ENCODE peak calls at places on chromosomes 3 and 15, in eight cellular contexts. N is NCI-H1417; D is HFF-Myc; J is cardiac fibroblast; R is hepatic stellate cell; V is choroid plexus epithelial cell; Y is activated CD8-positive, alpha-beta memory T cell treated with anti-CD3 and anti-CD28 coated beads, Interleukin-2, amount 50 U/mL, for 48 hours; O is stimulated activated CD8-positive, alpha-beta memory T cell treated with anti-CD3 and anti-CD28 coated beads, Interleukin-7, amount 100 ng/mL, for 1 hour. Q is an unnamed sample.
A peak's percentile ranks its signal among the peaks of the same experiment; 100 is the strongest.

GRCh38 chr3:150230037-150230436 is 178.1 kb upstream of the TSC22D2 start:
- DNase-seq in N (no peak), D (no peak), J (no peak), R (no peak), V (no peak), Y (no peak), O (no peak), Q (no peak)

GRCh38 chr3:100782906-100783305 is 73.6 kb downstream of the TFG start:
- DNase-seq in N (no peak), D (no peak), J (peak; percentile 21), R (no peak), V (peak; percentile 12), Y (no peak), O (no peak), Q (no peak)

GRCh38 chr15:91992940-91993339 is 139.4 kb downstream of the SLCO3A1 start:
- DNase-seq in N (no peak), D (no peak), J (no peak), R (no peak), V (no peak), Y (no peak), O (no peak), Q (no peak)

GRCh38 chr3:126543457-126544090 is 15.2 kb downstream of the C3orf22 start:
- DNase-seq in N (no peak), D (no peak), J (no peak), R (no peak), V (no peak), Y (no peak), O (no peak), Q (no peak)

GRCh38 chr15:58534556-58534955 is 102.8 kb downstream of the LIPC start:
- DNase-seq in N (no peak), D (no peak), J (no peak), R (no peak), V (no peak), Y (no peak), O (no peak), Q (no peak)

GRCh38 chr3:100108464-100109079 is 5.7 kb downstream of the FILIP1L start:
- DNase-seq in N (no peak), D (no peak), J (no peak), R (no peak), V (no peak), Y (no peak), O (no peak), Q (no peak)

GRCh38 chr15:78072080-78072892 is 5.2 kb downstream of the TBC1D2B start:
- DNase-seq in N (no peak), D (peak; percentile 58), J (peak; percentile 83), R (no peak), V (peak; percentile 99), Y (peak; percentile 46), O (no peak), Q (no peak)

GRCh38 chr3:100260685-100261480 is at the start of gene TBC1D23:
- DNase-seq in N (peak; percentile 98), D (peak; percentile 99), J (peak; percentile 100), R (peak; percentile 94), V (peak; percentile 100), Y (peak; percentile 96), O (peak; percentile 94), Q (peak; percentile 95)

GRCh38 chr15:52733696-52734255 is 54.6 kb upstream of the ATOSA start:
- DNase-seq in N (no peak), D (no peak), J (no peak), R (peak; percentile 8), V (no peak), Y (no peak), O (no peak), Q (no peak)

GRCh38 chr15:40313531-40314398 is 6.0 kb upstream of the PLCB2 start:
- DNase-seq in N (peak; percentile 82), D (no peak), J (no peak), R (no peak), V (no peak), Y (no peak), O (no peak), Q (no peak)

GRCh38 chr3:126153695-126154360 is 26.6 kb downstream of the ALDH1L1 start:
- DNase-seq in N (no peak), D (no peak), J (no peak), R (peak; percentile 2), V (no peak), Y (no peak), O (no peak), Q (no peak)

GRCh38 chr3:39150803-39151631 is 2.4 kb downstream of the CSRNP1 start:
- DNase-seq in N (peak; percentile 5), D (peak; percentile 95), J (peak; percentile 98), R (peak; percentile 90), V (peak; percentile 97), Y (peak; percentile 78), O (no peak), Q (no peak)

GRCh38 chr15:59688383-59688887 is 685 bp downstream of the BNIP2 start:
- DNase-seq in N (peak; percentile 81), D (peak; percentile 9), J (peak; percentile 84), R (peak; percentile 23), V (peak; percentile 90), Y (no peak), O (no peak), Q (peak; percentile 14)

GRCh38 chr3:16807981-16808380 is 76.8 kb upstream of the PLCL2 start:
- DNase-seq in N (no peak), D (no peak), J (no peak), R (no peak), V (no peak), Y (no peak), O (no peak), Q (no peak)

GRCh38 chr15:89803941-89804800 is 10.5 kb downstream of the ANPEP start:
- DNase-seq in N (no peak), D (no peak), J (no peak), R (no peak), V (no peak), Y (no peak), O (no peak), Q (no peak)

GRCh38 chr15:85379403-85380131 is 836 bp upstream of the AKAP13 start:
- DNase-seq in N (no peak), D (no peak), J (peak; percentile 38), R (peak; percentile 14), V (peak; percentile 43), Y (peak; percentile 64), O (no peak), Q (peak; percentile 37)

GRCh38 chr15:71079208-71080044 is 35.8 kb upstream of the THSD4 start:
- DNase-seq in N (no peak), D (no peak), J (peak; percentile 79), R (peak; percentile 13), V (peak; percentile 62), Y (no peak), O (no peak), Q (no peak)

GRCh38 chr15:42107483-42107882 is 13.1 kb upstream of the PLA2G4D start:
- DNase-seq in N (peak; percentile 81), D (no peak), J (no peak), R (no peak), V (no peak), Y (no peak), O (no peak), Q (no peak)

GRCh38 chr3:171282041-171282440 is 178.2 kb downstream of the TNIK start:
- DNase-seq in N (no peak), D (no peak), J (peak; percentile 76), R (no peak), V (peak; percentile 94), Y (no peak), O (no peak), Q (no peak)

GRCh38 chr15:84669726-84670125 is 11.7 kb upstream of the NMB start:
- DNase-seq in N (no peak), D (no peak), J (no peak), R (no peak), V (no peak), Y (peak; percentile 72), O (no peak), Q (no peak)

GRCh38 chr15:55796321-55796965 is 53.5 kb upstream of the PRTG start:
- DNase-seq in N (peak; percentile 12), D (no peak), J (peak; percentile 55), R (no peak), V (peak; percentile 63), Y (no peak), O (no peak), Q (no peak)

GRCh38 chr15:96331942-96332853 is 1.7 kb downstream of the NR2F2 start:
- DNase-seq in N (peak; percentile 79), D (no peak), J (peak; percentile 66), R (peak; percentile 24), V (peak; percentile 62), Y (no peak), O (no peak), Q (no peak)

GRCh38 chr3:133547432-133548041 is 25.9 kb upstream of the CDV3 start:
- DNase-seq in N (no peak), D (no peak), J (peak; percentile 74), R (peak; percentile 77), V (peak; percentile 84), Y (no peak), O (no peak), Q (no peak)

GRCh38 chr15:84886984-84887299 is 2.5 kb downstream of the SLC28A1 start:
- DNase-seq in N (no peak), D (no peak), J (no peak), R (no peak), V (no peak), Y (no peak), O (no peak), Q (no peak)

GRCh38 chr3:9965200-9965875 is 13.1 kb upstream of the PRRT3 start:
- DNase-seq in N (no peak), D (no peak), J (no peak), R (no peak), V (no peak), Y (no peak), O (no peak), Q (no peak)

GRCh38 chr15:58074452-58074851 is 8.9 kb upstream of the ALDH1A2 start:
- DNase-seq in N (peak; percentile 63), D (no peak), J (no peak), R (no peak), V (no peak), Y (no peak), O (no peak), Q (no peak)

GRCh38 chr3:127803619-127804018 is 18.7 kb downstream of the MGLL start:
- DNase-seq in N (no peak), D (peak; percentile 86), J (peak; percentile 98), R (peak; percentile 88), V (peak; percentile 88), Y (no peak), O (no peak), Q (no peak)

GRCh38 chr3:182793663-182794454 is 555 bp downstream of the ATP11B start:
- DNase-seq in N (peak; percentile 80), D (no peak), J (peak; percentile 57), R (peak; percentile 51), V (peak; percentile 31), Y (peak; percentile 77), O (no peak), Q (peak; percentile 11)

GRCh38 chr15:25676070-25676469 is 187.1 kb downstream of the ATP10A start:
- DNase-seq in N (no peak), D (no peak), J (no peak), R (no peak), V (no peak), Y (no peak), O (no peak), Q (no peak)

GRCh38 chr3:182092662-182093262 is 381.0 kb downstream of the SOX2 start:
- DNase-seq in N (peak; percentile 31), D (no peak), J (no peak), R (no peak), V (no peak), Y (no peak), O (no peak), Q (no peak)

GRCh38 chr3:83567935-83568334 is 1390.9 kb upstream of the CADM2 start:
- DNase-seq in N (peak; percentile 72), D (no peak), J (no peak), R (no peak), V (no peak), Y (no peak), O (no peak), Q (no peak)

GRCh38 chr3:197376020-197376419 is 77.6 kb upstream of the DLG1 start:
- DNase-seq in N (no peak), D (no peak), J (no peak), R (no peak), V (no peak), Y (no peak), O (no peak), Q (no peak)

GRCh38 chr15:95162967-95163531 is 931.7 kb downstream of the MCTP2 start:
- DNase-seq in N (no peak), D (peak; percentile 85), J (peak; percentile 82), R (peak; percentile 38), V (peak; percentile 83), Y (no peak), O (no peak), Q (no peak)

GRCh38 chr3:4979401-4980228 is at the start of gene BHLHE40:
- DNase-seq in N (peak; percentile 63), D (no peak), J (no peak), R (no peak), V (no peak), Y (peak; percentile 79), O (no peak), Q (no peak)

Q was measured in T-helper 1 cell.